ENCODE peak calls at places on chromosome 4, in eight cellular contexts. J is cardiac fibroblast, G is A673, W is body of pancreas, I is cardiac muscle cell, S is fibroblast of mammary gland, Q is sigmoid colon, D is hepatocyte. X is an unnamed sample.

GRCh38 chr4:36011381-36011780 is 232.9 kb downstream of the ARAP2 start:
- DNase-seq in S (no peak), I (no peak), G (no peak), W (no peak), J (no peak), Q (no peak), D (no peak), X (no peak)

GRCh38 chr4:13626492-13627184 is 887 bp downstream of the BOD1L1 start:
- DNase-seq in D (no peak), S (no peak), I (no peak), J (no peak), W (no peak), G (no peak), Q (no peak), X (no peak)

GRCh38 chr4:122309988-122310626 is 68.7 kb upstream of the ADAD1 start:
- DNase-seq in S (peak), W (no peak), G (peak), I (peak), J (peak), Q (no peak), D (no peak), X (peak)

GRCh38 chr4:104394409-104394813 is 100.3 kb downstream of the CXXC4 start:
- DNase-seq in Q (no peak), S (no peak), W (peak), G (peak), J (no peak), I (no peak), D (no peak), X (no peak)

GRCh38 chr4:55175779-55176231 is 50.4 kb upstream of the KDR start:
- DNase-seq in Q (no peak), S (peak), I (peak), G (peak), D (no peak), J (peak), W (no peak), X (peak)

GRCh38 chr4:95068401-95068800 is 310.6 kb downstream of the BMPR1B start:
- DNase-seq in J (no peak), D (no peak), Q (no peak), G (no peak), W (no peak), I (no peak), S (no peak), X (no peak)

GRCh38 chr4:2944882-2945526 is 18.2 kb downstream of the NOP14 start:
- DNase-seq in W (no peak), J (no peak), G (no peak), S (no peak), Q (peak), I (no peak), D (no peak), X (no peak)

GRCh38 chr4:184775854-184776555 is 42.1 kb upstream of the CENPU start:
- DNase-seq in I (no peak), S (no peak), G (no peak), D (no peak), Q (no peak), J (no peak), W (no peak), X (no peak)

GRCh38 chr4:8144359-8144758 is 14.3 kb downstream of the ABLIM2 start:
- DNase-seq in G (peak), S (no peak), I (peak), Q (no peak), D (no peak), W (peak), J (no peak), X (peak)

GRCh38 chr4:85398276-85398675 is 76.7 kb upstream of the ARHGAP24 start:
- DNase-seq in I (peak), J (peak), S (peak), Q (no peak), G (no peak), D (peak), W (no peak), X (peak)

GRCh38 chr4:6222761-6223292 is 22.5 kb upstream of the JAKMIP1 start:
- DNase-seq in J (no peak), D (no peak), S (peak), I (peak), Q (peak), W (peak), G (no peak), X (no peak)

GRCh38 chr4:6225469-6225868 is 25.1 kb upstream of the JAKMIP1 start:
- DNase-seq in W (no peak), I (peak), D (peak), Q (peak), S (peak), G (peak), J (peak), X (peak)

GRCh38 chr4:6224725-6225124 is 24.4 kb upstream of the JAKMIP1 start:
- DNase-seq in I (no peak), D (no peak), J (no peak), S (no peak), Q (peak), G (no peak), W (no peak), X (no peak)

GRCh38 chr4:6221296-6221850 is 21.0 kb upstream of the JAKMIP1 start:
- DNase-seq in Q (peak), D (no peak), I (no peak), S (no peak), G (no peak), W (peak), J (no peak), X (no peak)

GRCh38 chr4:6221851-6222760 is 21.8 kb upstream of the JAKMIP1 start:
- DNase-seq in I (peak), S (peak), G (peak), Q (peak), D (peak), W (peak), J (peak), X (peak)
- H3K4me3 ChIP-seq in I (peak), S (no peak), G (no peak), Q (peak), D (peak), W (no peak), J (no peak), X (no peak)

GRCh38 chr4:183182873-183183725 is 84.0 kb downstream of the WWC2 start:
- DNase-seq in Q (no peak), J (peak), D (peak), G (peak), I (peak), W (no peak), S (peak), X (peak)

GRCh38 chr4:183181081-183181480 is 82.0 kb downstream of the WWC2 start:
- DNase-seq in I (no peak), J (no peak), D (no peak), W (no peak), G (peak), Q (no peak), S (no peak), X (no peak)

GRCh38 chr4:183185018-183185417 is 86.0 kb downstream of the WWC2 start:
- DNase-seq in S (no peak), J (no peak), G (no peak), I (no peak), D (no peak), Q (no peak), W (no peak), X (peak)

GRCh38 chr4:183186803-183187202 is 87.7 kb downstream of the WWC2 start:
- DNase-seq in G (no peak), J (no peak), Q (no peak), S (no peak), W (no peak), D (no peak), I (no peak), X (no peak)

DNA sequence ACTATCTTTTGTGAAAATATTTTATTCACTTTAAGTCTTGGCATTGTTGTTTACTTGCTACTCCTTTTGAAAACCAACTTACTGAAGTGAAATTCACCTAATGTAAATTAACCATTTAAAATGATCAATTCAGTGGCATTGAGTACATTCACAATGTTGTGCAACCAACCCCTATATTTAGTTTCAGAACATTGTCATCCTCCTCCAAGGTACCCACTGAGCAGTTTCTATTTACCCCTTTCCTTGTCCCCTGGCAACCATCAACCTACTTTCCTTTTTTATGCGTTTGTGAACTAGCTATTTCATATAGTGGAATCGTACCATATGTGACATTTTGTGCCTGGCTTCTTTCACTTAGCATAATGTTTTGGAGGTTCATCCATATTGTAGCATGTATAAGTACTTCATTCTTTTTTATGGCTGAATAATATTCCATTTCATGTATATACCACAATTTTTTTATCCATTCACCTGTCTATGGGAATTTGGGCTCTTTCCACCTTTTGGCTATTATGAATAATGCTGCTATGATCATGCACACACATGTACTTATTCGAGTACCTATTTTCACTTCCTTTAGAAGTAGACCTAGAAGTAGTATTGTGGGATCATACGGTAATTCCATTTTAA is 85.0 kb downstream of the WWC2 start:
- DNase-seq in J (no peak), D (no peak), Q (no peak), G (no peak), S (no peak), I (no peak), W (no peak), X (no peak)
- H3K4me3 ChIP-seq in J (no peak), D (no peak), Q (no peak), G (no peak), S (no peak), I (no peak), W (no peak), X (no peak)

GRCh38 chr4:100288167-100288566 is 97.9 kb upstream of the DDIT4L start:
- DNase-seq in S (peak), Q (no peak), G (no peak), D (no peak), W (no peak), I (peak), J (peak), X (no peak)

GRCh38 chr4:100288811-100289529 is 98.7 kb upstream of the DDIT4L start:
- DNase-seq in S (peak), J (no peak), G (no peak), W (no peak), D (no peak), I (no peak), Q (no peak), X (no peak)

GRCh38 chr4:100289980-100290379 is 99.7 kb upstream of the DDIT4L start:
- DNase-seq in S (peak), Q (no peak), W (no peak), I (peak), D (no peak), G (peak), J (peak), X (no peak)

GRCh38 chr4:100290585-100290984 is 100.3 kb upstream of the DDIT4L start:
- DNase-seq in I (no peak), S (no peak), Q (no peak), W (no peak), J (no peak), D (no peak), G (no peak), X (no peak)

DNA sequence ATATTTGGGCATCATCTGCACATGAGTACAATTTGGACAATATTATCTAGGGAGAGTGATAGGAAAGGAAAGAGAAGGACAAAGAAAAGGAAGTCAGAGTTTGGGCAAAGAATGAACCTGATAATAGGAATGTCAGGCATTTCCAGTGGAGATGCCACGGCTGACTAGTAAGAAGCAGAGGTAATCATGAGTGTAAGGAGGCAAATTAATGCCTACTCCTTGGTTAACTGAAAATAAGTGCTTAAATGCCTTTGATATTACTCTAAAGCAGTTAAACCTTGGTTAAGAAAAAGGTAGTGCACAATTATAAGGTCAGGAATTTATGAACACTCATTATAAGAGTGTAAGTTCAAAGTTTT is 99.2 kb upstream of the DDIT4L start:
- DNase-seq in W (no peak), I (no peak), G (no peak), S (no peak), J (no peak), D (no peak), Q (no peak), X (no peak)
- H3K4me3 ChIP-seq in W (no peak), I (no peak), G (no peak), S (no peak), J (no peak), D (no peak), Q (no peak), X (no peak)

GRCh38 chr4:76250962-76251361 is 559 bp upstream of the FAM47E start:
- DNase-seq in G (no peak), S (no peak), J (no peak), Q (no peak), W (peak), I (no peak), D (no peak), X (no peak)
- H3K4me3 ChIP-seq in G (no peak), S (no peak), J (no peak), Q (peak), W (peak), I (peak), D (peak), X (no peak)

GRCh38 chr4:86615501-86615900 is 21.4 kb downstream of the PTPN13 start:
- DNase-seq in S (no peak), J (no peak), I (no peak), W (no peak), Q (no peak), D (no peak), G (no peak), X (no peak)
- H3K4me3 ChIP-seq in S (no peak), J (no peak), I (no peak), W (no peak), Q (no peak), D (no peak), G (no peak), X (no peak)

GRCh38 chr4:87054900-87055299 is 120.1 kb downstream of the AFF1 start:
- DNase-seq in I (no peak), W (no peak), Q (no peak), G (no peak), J (no peak), D (no peak), S (no peak), X (no peak)
- H3K4me3 ChIP-seq in I (no peak), W (no peak), Q (no peak), G (no peak), J (no peak), D (no peak), S (no peak), X (no peak)

GRCh38 chr4:173052439-173052838 is 116.2 kb upstream of the GALNT7 start:
- DNase-seq in W (no peak), J (no peak), D (no peak), G (no peak), Q (no peak), I (no peak), S (no peak), X (no peak)

GRCh38 chr4:173056708-173057107 is 111.9 kb upstream of the GALNT7 start:
- DNase-seq in G (no peak), D (no peak), J (no peak), Q (no peak), S (no peak), W (peak), I (no peak), X (no peak)

GRCh38 chr4:173057906-173058305 is 110.7 kb upstream of the GALNT7 start:
- DNase-seq in I (no peak), J (no peak), S (peak), Q (no peak), W (no peak), D (no peak), G (no peak), X (no peak)

GRCh38 chr4:173057442-173057841 is 111.2 kb upstream of the GALNT7 start:
- DNase-seq in I (no peak), S (peak), Q (no peak), D (no peak), J (no peak), G (no peak), W (no peak), X (no peak)

GRCh38 chr4:173056271-173056670 is 112.3 kb upstream of the GALNT7 start:
- DNase-seq in J (no peak), Q (no peak), D (no peak), S (no peak), W (no peak), G (no peak), I (no peak), X (no peak)
- H3K4me3 ChIP-seq in J (no peak), Q (no peak), D (no peak), S (no peak), W (no peak), G (no peak), I (no peak), X (no peak)